ENCODE peak calls at places on chromosome 5, in nine cellular contexts. Y is heart right ventricle, C is fibroblast of mammary gland, K is A549, H is HL-60, Z is nephron progenitor cell, L is dorsolateral prefrontal cortex, T is endothelial cell of umbilical vein, J is neural progenitor cell. M is an unnamed sample.

GRCh38 chr5:176664886-176665285 is 17.6 kb downstream of the TSPAN17 start:
- DNase-seq in L (no peak), H (no peak), Z (peak; percentile 46), J (peak; percentile 83), C (no peak), Y (no peak), K (no peak), T (no peak), M (peak; percentile 45)

GRCh38 chr5:52521236-52521635 is 266.5 kb upstream of the ITGA1 start:
- DNase-seq in K (no peak), H (no peak), Y (no peak), C (no peak), L (no peak), Z (no peak), J (no peak), T (no peak), M (no peak)

GRCh38 chr5:131466171-131466766 is 168.8 kb downstream of the RAPGEF6 start:
- DNase-seq in C (peak; percentile 98), J (no peak), H (no peak), Z (no peak), L (no peak), T (no peak), K (peak; percentile 12), Y (no peak), M (no peak)

GRCh38 chr5:53052499-53052898 is 57.1 kb downstream of the MOCS2 start:
- DNase-seq in Y (no peak), C (no peak), T (no peak), L (no peak), Z (no peak), J (no peak), H (no peak), K (no peak), M (no peak)

GRCh38 chr5:143186623-143187022 is 216.9 kb downstream of the NR3C1 start:
- DNase-seq in K (no peak), Y (no peak), L (no peak), Z (no peak), H (no peak), T (no peak), J (no peak), C (no peak), M (no peak)

GRCh38 chr5:177133845-177134652 is 476 bp downstream of the NSD1 start:
- DNase-seq in J (peak; percentile 91), Y (no peak), Z (peak; percentile 78), K (peak; percentile 63), H (peak; percentile 41), T (peak; percentile 61), C (peak; percentile 26), L (peak; percentile 40), M (peak; percentile 52)

GRCh38 chr5:176570044-176570443 is 20.9 kb downstream of the CDHR2 start:
- DNase-seq in K (peak; percentile 44), J (no peak), C (peak; percentile 40), Y (no peak), T (no peak), Z (no peak), L (no peak), H (no peak), M (no peak)

GRCh38 chr5:116237917-116238502 is 153.2 kb downstream of the COMMD10 start:
- DNase-seq in L (no peak), J (peak; percentile 4), Y (no peak), Z (no peak), T (no peak), K (peak; percentile 16), C (peak; percentile 27), H (no peak), M (no peak)

GRCh38 chr5:125244531-125244930 is 498.1 kb upstream of the ZNF608 start:
- DNase-seq in H (no peak), Z (no peak), C (no peak), J (no peak), K (no peak), Y (no peak), L (no peak), T (no peak), M (no peak)

GRCh38 chr5:114221807-114222206 is 140.1 kb upstream of the KCNN2 start:
- DNase-seq in Z (no peak), T (no peak), L (no peak), Y (no peak), K (no peak), H (no peak), J (no peak), C (no peak), M (no peak)

DNA sequence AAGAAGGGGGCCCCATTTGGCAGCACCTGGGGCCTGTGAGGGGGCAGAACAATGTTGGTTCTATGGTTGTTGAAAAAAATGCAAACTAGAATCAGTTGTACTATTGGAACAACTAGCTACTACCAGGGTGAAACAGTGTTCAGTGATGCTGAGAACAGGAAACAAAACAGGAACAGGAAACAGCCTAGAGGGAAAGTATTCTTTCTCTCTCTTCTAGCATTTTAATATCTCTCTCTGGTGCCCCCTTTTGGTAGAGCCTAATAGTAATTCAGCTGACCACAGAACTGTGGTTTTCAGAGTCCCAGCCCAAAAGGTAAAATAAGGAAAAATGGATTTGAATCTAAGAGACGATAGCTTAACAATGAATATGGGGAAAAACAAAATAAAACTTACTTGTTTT is 138.0 kb upstream of the KCNN2 start:
- DNase-seq in K (peak; percentile 5), J (peak; percentile 19), T (peak; percentile 53), C (peak; percentile 4), L (no peak), Z (no peak), Y (no peak), H (no peak), M (peak; percentile 10)
- TF ChIP-seq CTCF in K (peak; percentile 5), J (peak; percentile 33), T (peak; percentile 41), C (peak; percentile 3), L (no peak), Z (no peak), Y (peak; percentile 39), H (no peak), M (peak; percentile 29)

GRCh38 chr5:29701600-29701999 is 1491.9 kb upstream of the CDH6 start:
- DNase-seq in C (no peak), H (no peak), K (no peak), Y (no peak), Z (no peak), T (no peak), L (no peak), J (no peak), M (no peak)

GRCh38 chr5:29702875-29703274 is 1490.6 kb upstream of the CDH6 start:
- DNase-seq in K (no peak), Y (no peak), L (no peak), C (no peak), T (no peak), H (no peak), Z (no peak), J (no peak), M (no peak)

DNA sequence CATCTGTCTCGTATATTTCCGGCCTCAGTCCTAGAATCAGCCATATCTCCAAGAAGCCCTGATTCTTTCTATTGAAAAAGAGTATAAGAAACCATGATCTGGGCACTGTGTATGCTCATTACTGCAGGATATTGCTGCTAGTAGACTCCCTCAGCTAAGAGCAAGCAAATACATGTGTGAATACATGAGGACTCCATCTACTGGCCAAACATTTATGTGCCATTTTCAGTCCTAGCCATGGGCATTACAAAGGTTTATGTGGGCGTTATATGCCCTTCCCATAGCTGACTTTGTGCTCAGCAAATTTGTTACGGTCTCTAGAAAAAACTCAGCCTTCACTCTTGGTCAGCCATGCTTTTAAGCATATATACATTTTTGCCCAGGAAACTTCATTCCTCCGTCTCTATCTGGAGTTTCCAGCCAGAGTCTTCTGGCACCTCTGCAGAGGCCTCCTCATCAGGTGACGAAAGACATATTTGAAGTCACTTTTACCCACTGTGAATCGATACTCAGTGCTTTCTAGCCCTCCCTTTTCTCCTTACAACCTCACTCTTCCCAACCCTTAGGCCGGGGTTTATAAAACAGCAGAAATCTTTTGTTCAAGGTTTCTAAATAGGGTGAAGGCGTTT is 1495.6 kb upstream of the CDH6 start:
- DNase-seq in J (peak; percentile 58), T (no peak), C (no peak), H (no peak), L (no peak), K (peak; percentile 12), Z (peak; percentile 2), Y (no peak), M (peak; percentile 26)
- TF ChIP-seq CTCF in J (peak; percentile 64), T (no peak), C (no peak), H (peak; percentile 24), L (no peak), K (peak; percentile 12), Z (peak; percentile 45), Y (no peak), M (peak; percentile 63)

GRCh38 chr5:42590566-42590965 is 166.1 kb upstream of the CCDC152 start:
- DNase-seq in Z (no peak), T (no peak), C (no peak), K (no peak), L (no peak), J (no peak), H (no peak), Y (no peak), M (no peak)

GRCh38 chr5:42582723-42583122 is 159.5 kb downstream of the GHR start:
- DNase-seq in Z (no peak), J (no peak), L (no peak), H (no peak), K (no peak), T (no peak), C (no peak), Y (no peak), M (no peak)

GRCh38 chr5:42587056-42587723 is 164.0 kb downstream of the GHR start:
- DNase-seq in Y (no peak), L (no peak), T (no peak), J (no peak), H (no peak), K (no peak), Z (no peak), C (no peak), M (no peak)

GRCh38 chr5:42583322-42583721 is 160.1 kb downstream of the GHR start:
- DNase-seq in Y (peak; percentile 72), L (peak; percentile 34), K (peak; percentile 58), C (peak; percentile 68), T (peak; percentile 59), J (peak; percentile 83), H (peak; percentile 16), Z (peak; percentile 42), M (peak; percentile 36)

DNA sequence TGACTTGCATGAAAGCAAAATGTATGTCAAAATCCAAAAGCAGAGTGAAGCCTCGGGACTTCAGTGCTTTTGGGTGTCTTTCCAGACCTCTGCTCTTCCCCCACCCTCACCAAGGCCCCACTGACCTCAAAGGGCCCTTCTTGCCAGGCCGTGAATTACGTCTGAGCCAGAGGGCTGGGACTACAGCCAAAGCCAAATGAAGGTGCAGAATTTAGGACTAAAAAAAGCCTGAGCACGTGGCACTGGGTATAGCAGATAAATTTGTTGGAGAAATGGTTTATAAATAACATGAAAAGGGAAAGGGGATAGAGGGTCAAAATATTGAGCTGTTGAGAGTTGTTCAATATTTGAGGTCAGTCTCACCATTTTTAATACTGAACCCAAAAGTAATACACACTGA is 163.4 kb downstream of the GHR start:
- DNase-seq in T (no peak), H (no peak), L (no peak), Y (peak; percentile 79), K (no peak), C (peak; percentile 33), Z (no peak), J (no peak), M (no peak)
- TF ChIP-seq CTCF in T (no peak), H (no peak), L (no peak), Y (no peak), K (no peak), C (no peak), Z (no peak), J (no peak), M (no peak)

DNA sequence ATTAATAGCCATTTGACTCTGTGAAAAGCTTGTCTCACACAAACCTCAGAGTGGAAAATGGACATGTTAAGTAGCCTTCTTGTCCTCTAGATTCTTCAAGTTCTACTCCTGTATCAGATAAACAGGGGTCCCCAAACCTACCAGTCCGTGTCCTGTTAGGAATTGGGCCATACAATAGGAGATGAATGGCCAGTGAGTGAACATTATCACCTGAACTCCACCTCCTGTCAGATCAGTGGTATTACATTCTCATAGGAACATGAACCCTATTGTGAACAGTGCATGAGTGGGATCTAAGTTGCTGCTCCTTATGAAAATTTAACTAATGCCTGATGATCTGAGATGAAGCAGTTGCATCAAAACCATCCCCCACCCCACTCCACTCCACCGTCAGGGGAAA is 136.3 kb downstream of the TMEM232 start:
- DNase-seq in J (peak; percentile 40), Y (no peak), T (peak; percentile 9), C (peak; percentile 37), Z (no peak), K (peak; percentile 18), H (no peak), L (no peak), M (no peak)
- TF ChIP-seq CTCF in J (peak; percentile 55), Y (peak; percentile 39), T (peak; percentile 16), C (peak; percentile 50), Z (peak; percentile 41), K (no peak), H (no peak), L (no peak), M (peak; percentile 55)

M was measured in WERI-Rb-1.